ENCODE peak calls at places on chromosomes 12 and 14, in eight cellular contexts. M is H1, X is suprapubic skin, G is K562, L is HepG2, P is SK-N-SH, K is GM23338, R is endothelial cell of umbilical vein. I is an unnamed sample.
A peak's percentile ranks its signal among the peaks of the same experiment; 100 is the strongest.

GRCh38 chr12:40107803-40108620 is 2.1 kb upstream of the SLC2A13 start:
- DNase-seq in G (no peak), L (no peak), M (no peak), P (no peak), X (no peak), K (no peak), R (no peak), I (no peak)

GRCh38 chr12:112163471-112164325 is 38.3 kb downstream of the TRAFD1 start:
- DNase-seq in L (no peak), G (no peak), P (no peak), X (peak; percentile 74), M (no peak), K (no peak), R (no peak), I (no peak)

GRCh38 chr12:20004951-20005350 is 363.4 kb upstream of the PDE3A start:
- DNase-seq in L (no peak), R (no peak), X (no peak), M (no peak), G (no peak), P (no peak), K (no peak), I (no peak)

GRCh38 chr12:109286652-109287051 is 22.4 kb downstream of the FOXN4 start:
- DNase-seq in X (no peak), L (no peak), P (no peak), R (no peak), M (no peak), K (no peak), G (no peak), I (no peak)

GRCh38 chr12:85558684-85559083 is 277.5 kb downstream of the RASSF9 start:
- DNase-seq in M (no peak), P (no peak), X (no peak), G (no peak), K (no peak), L (no peak), R (no peak), I (no peak)

GRCh38 chr14:39035336-39035735 is 67.7 kb downstream of the SEC23A start:
- DNase-seq in R (no peak), K (no peak), X (no peak), G (no peak), M (no peak), L (no peak), P (no peak), I (no peak)

GRCh38 chr14:42779024-42779423 is 1172.3 kb downstream of the LRFN5 start:
- DNase-seq in M (no peak), R (no peak), X (no peak), P (no peak), L (no peak), G (no peak), K (no peak), I (no peak)

GRCh38 chr12:120215766-120216735 is 15.1 kb upstream of the RPLP0 start:
- DNase-seq in P (no peak), K (no peak), X (no peak), R (no peak), L (no peak), G (no peak), M (no peak), I (no peak)

GRCh38 chr14:86540636-86541247 is 1010.8 kb downstream of the FLRT2 start:
- DNase-seq in G (no peak), X (no peak), K (no peak), L (no peak), M (no peak), P (no peak), R (no peak), I (no peak)

DNA sequence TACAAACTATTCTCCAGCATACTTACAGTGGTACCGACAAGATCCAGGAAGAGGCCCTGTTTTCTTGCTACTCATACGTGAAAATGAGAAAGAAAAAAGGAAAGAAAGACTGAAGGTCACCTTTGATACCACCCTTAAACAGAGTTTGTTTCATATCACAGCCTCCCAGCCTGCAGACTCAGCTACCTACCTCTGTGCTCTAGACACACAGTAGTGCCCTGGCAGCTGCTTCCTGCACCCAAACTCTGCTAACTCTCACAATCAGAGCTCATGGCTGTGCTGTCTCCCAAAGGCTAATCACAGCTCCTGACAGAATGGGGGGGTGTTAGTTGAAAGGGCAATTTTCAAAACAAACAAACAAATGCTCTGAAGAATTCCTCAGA is 95.2 kb upstream of the OR4E1 start:
- DNase-seq in K (no peak), X (no peak), G (no peak), R (no peak), P (no peak), L (no peak), M (no peak), I (no peak)
- H3K27ac ChIP-seq in K (no peak overlapping the region), X (no peak overlapping the region), G (no peak overlapping the region), R (no peak overlapping the region), P (no peak overlapping the region), L (no peak overlapping the region), M (no peak overlapping the region), I (no peak overlapping the region)

DNA sequence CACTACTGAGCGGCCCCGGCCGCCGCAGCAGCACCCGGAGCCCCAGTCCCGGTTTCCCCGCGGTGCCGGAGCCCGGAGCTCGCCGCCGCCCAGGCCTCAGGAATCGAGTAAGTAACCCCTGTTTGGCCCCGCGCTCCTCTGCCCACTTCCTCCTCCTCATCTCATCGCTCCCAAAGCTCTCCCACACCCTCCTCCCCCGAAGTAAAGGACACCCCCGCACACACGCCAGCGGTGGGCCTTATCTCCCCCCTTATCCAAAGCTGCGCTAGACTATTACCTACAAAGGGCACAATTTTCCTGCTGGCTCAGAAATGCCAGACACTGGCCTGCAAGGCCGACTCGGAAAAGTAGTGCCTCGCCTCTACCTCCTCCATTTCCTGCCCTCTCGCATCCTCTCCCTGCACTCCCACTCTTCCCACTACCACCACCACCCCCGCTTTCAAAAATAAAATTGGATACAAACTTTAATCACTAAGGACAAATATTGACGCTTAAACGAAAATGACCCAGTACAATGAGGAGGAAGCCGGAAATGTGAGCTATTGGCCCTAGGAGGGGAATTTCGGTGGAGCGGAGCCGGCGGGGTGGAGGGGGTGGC is 581 bp upstream of the FOXG1 start:
- DNase-seq in M (peak; percentile 74), K (no peak), G (peak; percentile 27), P (peak; percentile 41), R (no peak), X (no peak), L (no peak), I (no peak)
- H3K27me3 ChIP-seq in M (peaks cover 66% of the 10 kb centered on the region), K (peaks cover 92% of the 10 kb centered on the region), G (no peaks in the 10 kb centered on the region), P (peaks cover 70% of the 10 kb centered on the region), R (peaks cover 54% of the 10 kb centered on the region), X (peaks cover 100% of the 10 kb centered on the region), L (peaks cover 26% of the 10 kb centered on the region), I (no peaks in the 10 kb centered on the region)

GRCh38 chr14:61512508-61512907 is 182.8 kb upstream of the HIF1A start:
- DNase-seq in G (no peak), L (no peak), R (no peak), M (no peak), K (no peak), X (no peak), P (no peak), I (no peak)
- TF ChIP-seq POLR2AphosphoS5 in G (no peak), L (no peak), R (no peak), M (no peak), K (no peak), X (no peak), P (no peak), I (no peak)

GRCh38 chr12:53062011-53062961 is 12.4 kb downstream of the TNS2 start:
- DNase-seq in M (no peak), P (no peak), R (no peak), X (peak; percentile 78), G (no peak), K (no peak), L (no peak), I (no peak)

GRCh38 chr12:53065470-53065869 is 13.7 kb downstream of the SPRYD3 start:
- DNase-seq in X (no peak), R (no peak), M (no peak), G (no peak), L (no peak), P (no peak), K (no peak), I (no peak)

GRCh38 chr12:53062977-53063707 is 13.3 kb downstream of the TNS2 start:
- DNase-seq in P (peak; percentile 6), R (no peak), X (peak; percentile 60), G (no peak), M (no peak), K (no peak), L (no peak), I (no peak)

GRCh38 chr12:53064613-53065415 is 14.4 kb downstream of the SPRYD3 start:
- DNase-seq in M (no peak), K (no peak), P (no peak), X (no peak), R (no peak), L (no peak), G (no peak), I (no peak)

GRCh38 chr12:53063708-53064612 is 14.1 kb downstream of the TNS2 start:
- DNase-seq in P (no peak), K (no peak), L (no peak), M (no peak), R (no peak), X (peak; percentile 82), G (no peak), I (no peak)
- H3K27ac ChIP-seq in P (peak overlapping the region; percentile 66), K (no peak overlapping the region), L (no peak overlapping the region), M (no peak overlapping the region), R (no peak overlapping the region), X (peak overlapping the region; percentile 64), G (no peak overlapping the region), I (peak overlapping the region; percentile 78)

GRCh38 chr12:80710727-80711066 is 3.3 kb downstream of the MYF6 start:
- DNase-seq in M (no peak), K (no peak), G (no peak), R (no peak), X (no peak), L (no peak), P (no peak), I (no peak)
- H3K27me3 ChIP-seq in M (peaks cover 32% of the 10 kb centered on the region), K (peaks cover 100% of the 10 kb centered on the region), G (no peaks in the 10 kb centered on the region), R (no peaks in the 10 kb centered on the region), X (peaks cover 60% of the 10 kb centered on the region), L (no peaks in the 10 kb centered on the region), P (peaks cover 81% of the 10 kb centered on the region), I (no peaks in the 10 kb centered on the region)